ENCODE peak calls at places on chromosomes 1 and 21, in six cellular contexts. M, J, V, Z, D and S are unnamed samples.

GRCh38 chr1:172761581-172762025 is 102.7 kb downstream of the FASLG start:
- DNase-seq in V (peak), J (no peak), Z (peak), D (peak), M (peak), S (no peak)

GRCh38 chr1:166884971-166885370 is 8.9 kb upstream of the TADA1 start:
- DNase-seq in J (no peak), M (no peak), D (no peak), Z (no peak), V (no peak), S (no peak)

GRCh38 chr1:194644528-194644927 is 1458.1 kb upstream of the B3GALT2 start:
- DNase-seq in M (no peak), V (peak), J (no peak), D (no peak), Z (no peak), S (no peak)

GRCh38 chr1:21896652-21897532 is 40.2 kb downstream of the HSPG2 start:
- DNase-seq in J (peak), D (no peak), M (no peak), Z (no peak), V (no peak), S (no peak)

GRCh38 chr1:89999628-90000027 is 4.7 kb downstream of the ZNF326 start:
- DNase-seq in J (no peak), V (no peak), M (no peak), D (no peak), Z (no peak), S (no peak)

GRCh38 chr1:219120625-219121544 is 52.8 kb upstream of the LYPLAL1 start:
- DNase-seq in V (no peak), D (peak), Z (no peak), J (no peak), M (peak), S (no peak)

GRCh38 chr1:186878356-186878755 is 49.6 kb downstream of the PLA2G4A start:
- DNase-seq in V (no peak), D (no peak), J (no peak), Z (no peak), M (peak), S (no peak)

GRCh38 chr1:54069792-54070548 is 16.6 kb downstream of the TCEANC2 start:
- DNase-seq in J (no peak), D (peak), M (peak), Z (peak), V (peak), S (peak)

GRCh38 chr1:158075078-158075477 is 81.6 kb downstream of the KIRREL1 start:
- DNase-seq in M (no peak), J (no peak), Z (no peak), D (no peak), V (no peak), S (no peak)

GRCh38 chr1:168623003-168623828 is 46.8 kb downstream of the XCL1 start:
- DNase-seq in M (peak), D (peak), Z (peak), J (no peak), V (peak), S (no peak)

GRCh38 chr1:106526650-106527049 is 529.8 kb upstream of the PRMT6 start:
- DNase-seq in V (peak), Z (peak), M (no peak), J (no peak), D (peak), S (no peak)

GRCh38 chr1:34750610-34751009 is 4.2 kb upstream of the GJB5 start:
- DNase-seq in M (no peak), V (no peak), Z (no peak), D (no peak), J (no peak), S (no peak)

GRCh38 chr1:150971583-150972416 is 2.8 kb downstream of the CERS2 start:
- DNase-seq in Z (no peak), V (no peak), J (no peak), D (no peak), M (no peak), S (no peak)

GRCh38 chr1:228101994-228102790 is 933 bp downstream of the C1orf35 start:
- DNase-seq in Z (no peak), V (peak), J (no peak), D (no peak), M (peak), S (peak)

GRCh38 chr21:45872902-45873301 is 108.7 kb upstream of the COL6A1 start:
- DNase-seq in J (no peak), D (no peak), V (no peak), Z (no peak), M (no peak), S (no peak)

GRCh38 chr1:48493970-48494769 is 22.2 kb upstream of the SPATA6 start:
- DNase-seq in Z (no peak), J (no peak), D (peak), V (peak), M (peak), S (no peak)

GRCh38 chr1:39507230-39507928 is 15.9 kb downstream of the BMP8A start:
- DNase-seq in V (peak), D (no peak), Z (no peak), M (peak), J (no peak), S (no peak)

GRCh38 chr1:38896169-38896568 is 14.8 kb upstream of the GJA9 start:
- DNase-seq in D (no peak), J (no peak), V (no peak), M (no peak), Z (no peak), S (no peak)

GRCh38 chr1:214445201-214445600 is 106.2 kb downstream of the PTPN14 start:
- DNase-seq in Z (no peak), D (no peak), J (no peak), V (peak), M (no peak), S (no peak)

GRCh38 chr21:43287111-43287973 is 118.5 kb downstream of the CRYAA start:
- DNase-seq in Z (no peak), M (no peak), J (peak), D (no peak), V (peak), S (no peak)

GRCh38 chr1:3417954-3418353 is 36.5 kb upstream of the ARHGEF16 start:
- DNase-seq in Z (no peak), J (no peak), M (no peak), D (no peak), V (no peak), S (no peak)

GRCh38 chr1:104084380-104084779 is 334.7 kb downstream of the AMY1C start:
- DNase-seq in Z (no peak), D (no peak), J (no peak), V (no peak), M (no peak), S (no peak)

GRCh38 chr21:41509206-41509496 is 1.2 kb upstream of the TMPRSS2 start:
- DNase-seq in J (no peak), Z (no peak), M (no peak), D (no peak), V (no peak), S (no peak)

GRCh38 chr1:24742090-24742938 is 2.9 kb upstream of the CLIC4 start:
- DNase-seq in J (peak), D (peak), V (no peak), M (peak), Z (no peak), S (no peak)

GRCh38 chr1:59521456-59521855 is 224.6 kb downstream of the FGGY start:
- DNase-seq in J (no peak), M (peak), Z (no peak), D (peak), V (no peak), S (no peak)

GRCh38 chr1:25562101-25562927 is 18.9 kb downstream of the LDLRAP1 start:
- DNase-seq in M (no peak), Z (no peak), V (no peak), J (no peak), D (no peak), S (peak)

GRCh38 chr1:63087966-63088365 is 234.4 kb upstream of the FOXD3 start:
- DNase-seq in D (no peak), Z (no peak), V (no peak), M (no peak), J (no peak), S (no peak)

GRCh38 chr21:33105088-33105487 is 35.1 kb downstream of the OLIG1 start:
- DNase-seq in D (no peak), J (no peak), Z (no peak), M (no peak), V (no peak), S (no peak)

DNA sequence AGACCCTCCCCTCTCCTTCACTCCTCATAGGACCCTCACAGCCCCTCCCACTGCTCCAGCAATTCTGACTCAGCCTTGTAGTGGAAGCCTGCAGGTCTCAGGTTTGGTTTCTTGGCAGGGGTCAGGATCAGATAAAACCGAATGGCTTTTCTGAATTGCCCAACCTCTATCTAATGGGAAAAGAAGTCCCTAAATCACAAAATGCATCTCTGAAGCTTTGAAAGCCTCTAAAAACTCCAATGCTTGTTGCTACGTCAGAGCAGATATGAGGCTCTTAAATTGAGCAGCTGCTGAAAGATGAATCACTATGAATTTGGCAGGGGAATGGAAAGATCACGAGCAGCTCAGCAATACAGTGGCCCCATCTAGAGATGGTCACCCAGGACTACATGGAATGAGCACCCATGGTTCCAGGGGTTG is 74.5 kb downstream of the NID1 start:
- DNase-seq in V (peak), J (no peak), Z (no peak), D (peak), M (peak), S (no peak)
- TF ChIP-seq CTCF in V (no peak), J (no peak), Z (no peak), D (no peak), M (peak), S (no peak)

GRCh38 chr1:208034135-208034534 is 123.2 kb upstream of the CD34 start:
- DNase-seq in M (no peak), J (no peak), V (no peak), D (no peak), Z (no peak), S (no peak)

GRCh38 chr1:208033236-208033635 is 122.3 kb upstream of the CD34 start:
- DNase-seq in J (no peak), Z (no peak), M (no peak), D (no peak), V (no peak), S (no peak)

GRCh38 chr1:208038303-208038702 is 127.4 kb upstream of the CD34 start:
- DNase-seq in M (no peak), Z (no peak), D (no peak), V (no peak), J (no peak), S (no peak)

GRCh38 chr1:208036918-208037567 is 126.1 kb upstream of the CD34 start:
- DNase-seq in M (no peak), V (no peak), Z (no peak), D (no peak), J (no peak), S (no peak)

DNA sequence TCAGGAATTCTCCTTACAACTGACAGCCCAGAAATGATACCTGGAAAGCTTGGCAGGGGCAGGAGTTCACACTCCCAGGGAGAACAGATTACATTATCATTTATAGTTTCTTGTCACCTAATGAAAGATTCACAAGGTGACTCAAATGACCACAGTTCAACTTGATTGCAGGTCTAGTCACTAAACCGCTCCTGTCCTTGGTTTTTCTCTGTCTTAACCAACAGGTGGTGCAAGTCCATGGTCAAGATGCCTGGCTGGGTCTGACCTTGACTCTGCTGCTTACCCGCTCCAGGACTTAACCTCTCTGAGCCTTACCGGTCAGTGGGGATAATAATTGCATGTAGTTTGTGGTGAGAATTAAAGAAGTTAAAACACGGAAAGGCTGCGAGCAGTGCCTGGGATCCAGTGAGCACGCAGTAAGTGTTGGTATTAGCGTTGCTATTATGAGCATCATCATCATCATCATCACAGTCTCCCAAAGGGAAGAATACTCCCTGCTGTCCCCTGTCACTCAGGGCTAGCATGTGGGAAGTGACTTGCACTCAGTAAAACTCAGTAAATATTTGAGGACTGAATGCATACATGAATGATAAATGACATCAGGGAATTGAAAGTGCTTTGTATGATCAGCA is 125.4 kb upstream of the CD34 start:
- DNase-seq in M (peak), Z (no peak), V (peak), D (peak), J (no peak), S (peak)
- TF ChIP-seq CTCF in M (peak), Z (no peak), V (peak), D (peak), J (no peak), S (peak)

GRCh38 chr1:41780916-41781315 is 137.8 kb downstream of the HIVEP3 start:
- DNase-seq in V (no peak), Z (no peak), M (no peak), D (no peak), J (no peak), S (peak)

GRCh38 chr1:41780322-41780721 is 138.4 kb downstream of the HIVEP3 start:
- DNase-seq in J (no peak), Z (no peak), V (no peak), D (no peak), M (no peak), S (peak)

GRCh38 chr1:41788427-41788826 is 130.3 kb downstream of the HIVEP3 start:
- DNase-seq in D (no peak), J (no peak), Z (no peak), M (no peak), V (no peak), S (no peak)

GRCh38 chr1:41783189-41783639 is 135.5 kb downstream of the HIVEP3 start:
- DNase-seq in M (peak), Z (peak), J (no peak), V (peak), D (peak), S (no peak)

GRCh38 chr1:41784516-41785279 is 134.0 kb downstream of the HIVEP3 start:
- DNase-seq in J (no peak), M (no peak), D (no peak), V (peak), Z (no peak), S (no peak)
- TF ChIP-seq CTCF in J (no peak), M (no peak), D (no peak), V (no peak), Z (no peak), S (no peak)

GRCh38 chr1:44802306-44803061 is 2.3 kb downstream of the PLK3 start:
- DNase-seq in M (no peak), D (no peak), J (peak), Z (no peak), V (no peak), S (no peak)

GRCh38 chr1:44805311-44806024 is 1.7 kb downstream of the DYNLT4 start:
- DNase-seq in V (no peak), M (no peak), D (no peak), Z (no peak), J (peak), S (no peak)

GRCh38 chr1:44803062-44803311 is 2.8 kb downstream of the PLK3 start:
- DNase-seq in D (no peak), J (no peak), M (no peak), V (no peak), Z (no peak), S (no peak)

GRCh38 chr1:44801491-44802305 is 1.5 kb downstream of the PLK3 start:
- DNase-seq in V (no peak), J (peak), Z (no peak), D (no peak), M (peak), S (no peak)

DNA sequence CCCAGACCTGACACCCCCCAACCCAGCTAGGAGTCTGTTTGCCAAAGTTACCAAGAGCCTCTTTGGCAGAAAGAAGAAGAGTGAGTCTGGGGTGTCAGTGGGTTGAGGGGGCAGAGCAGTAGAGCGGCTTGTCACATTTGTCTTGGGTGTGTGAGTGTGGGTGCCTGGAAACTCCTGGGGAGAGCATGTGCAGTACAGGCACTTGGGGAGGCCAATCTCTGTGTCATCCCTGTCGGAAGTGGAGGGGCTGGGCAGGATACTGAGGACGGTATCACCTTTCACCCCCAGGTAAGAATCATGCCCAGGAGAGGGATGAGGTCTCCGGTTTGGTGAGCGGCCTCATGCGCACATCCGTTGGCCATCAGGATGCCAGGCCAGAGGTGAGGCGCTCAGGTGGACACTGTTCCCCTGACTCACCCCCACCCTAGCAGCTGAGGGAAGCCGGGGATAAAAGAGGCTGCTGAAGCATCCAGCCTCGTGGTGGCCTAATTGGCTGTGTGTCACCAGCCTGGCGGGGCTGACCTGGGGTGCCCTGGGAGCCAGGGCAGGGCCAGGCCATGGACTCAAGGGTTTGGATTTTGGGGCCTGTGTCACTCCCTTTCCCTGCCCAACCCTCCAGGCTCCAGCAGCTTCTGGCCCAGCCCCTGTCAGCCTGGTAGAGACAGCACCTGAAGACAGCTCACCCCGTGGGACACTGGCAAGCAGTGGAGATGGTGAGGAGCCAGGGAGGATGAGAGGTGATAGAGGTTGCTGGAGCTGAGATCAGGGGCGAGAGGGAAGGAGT is 3.3 kb downstream of the PLK3 start:
- DNase-seq in Z (no peak), V (no peak), M (no peak), D (no peak), J (peak), S (no peak)
- TF ChIP-seq CTCF in Z (no peak), V (no peak), M (no peak), D (no peak), J (no peak), S (no peak)

GRCh38 chr1:99697570-99697969 is 51.7 kb downstream of the PALMD start:
- DNase-seq in J (no peak), D (no peak), Z (no peak), M (no peak), V (no peak), S (no peak)
- TF ChIP-seq CTCF in J (no peak), D (no peak), Z (no peak), M (no peak), V (no peak), S (no peak)

DNA sequence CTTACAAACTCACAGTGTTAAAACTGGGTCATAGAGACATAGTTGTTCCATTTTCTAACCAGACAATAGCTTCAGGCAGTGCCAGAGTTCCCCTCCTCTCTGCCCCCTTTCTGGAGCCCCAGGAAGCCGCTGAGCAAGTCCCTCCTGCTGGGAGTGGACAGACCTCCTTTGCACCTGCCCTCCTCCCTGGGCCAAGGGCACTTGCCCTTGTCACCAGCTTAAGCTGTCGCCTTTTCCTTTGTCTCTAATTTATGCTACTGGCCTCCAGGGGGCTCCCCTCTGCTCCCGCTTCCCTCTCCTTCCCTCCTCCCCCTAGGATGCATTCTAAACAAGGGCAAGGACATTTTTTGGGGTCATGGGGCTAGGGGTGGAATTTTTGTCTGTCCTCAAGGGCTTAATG is 182.4 kb downstream of the MIS18A start:
- DNase-seq in J (no peak), D (no peak), V (peak), Z (no peak), M (no peak), S (peak)
- TF ChIP-seq CTCF in J (no peak), D (peak), V (peak), Z (no peak), M (no peak), S (peak)

GRCh38 chr1:117674521-117675400 is 68.9 kb downstream of the TENT5C start:
- DNase-seq in Z (no peak), V (peak), D (peak), J (no peak), M (peak), S (peak)
- TF ChIP-seq CTCF in Z (no peak), V (peak), D (peak), J (peak), M (peak), S (peak)

DNA sequence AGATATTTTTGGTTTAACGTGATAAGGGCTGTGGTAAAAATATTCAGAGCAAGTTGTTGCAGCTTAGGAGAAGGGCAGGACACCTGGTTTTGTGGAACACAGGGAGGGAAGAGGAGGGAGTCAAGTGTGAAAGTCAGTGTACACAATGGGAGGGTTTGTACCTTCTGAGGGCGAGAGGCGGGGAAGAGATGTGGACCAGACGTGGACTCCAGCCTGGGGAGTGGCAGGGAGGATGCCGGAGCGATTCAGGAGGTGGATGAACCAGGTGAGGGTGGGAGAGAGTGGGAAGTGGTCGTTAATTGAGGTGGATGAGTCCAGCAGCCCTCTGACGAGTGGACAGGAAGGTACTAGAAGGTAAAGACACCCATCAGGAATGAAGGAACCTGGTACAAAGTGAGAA is 52.2 kb upstream of the IRF2BP2 start:
- DNase-seq in Z (no peak), D (no peak), J (no peak), V (no peak), M (no peak), S (no peak)
- TF ChIP-seq CTCF in Z (no peak), D (no peak), J (no peak), V (no peak), M (no peak), S (no peak)

GRCh38 chr1:93581917-93582850 is 99.5 kb downstream of the BCAR3 start:
- DNase-seq in V (no peak), M (no peak), Z (no peak), D (no peak), J (no peak), S (no peak)
- TF ChIP-seq CTCF in V (no peak), M (no peak), Z (no peak), D (no peak), J (no peak), S (no peak)